ENCODE peak calls at places on chromosomes 5 and 9, in seven cellular contexts. O is hippocampal formation; N is stimulated activated CD4-positive, alpha-beta T cell treated with anti-CD3 and anti-CD28 coated beads, Interleukin-2, amount 100 ng/mL, for 48 hours; H is fibroblast of the conjunctiva; S is fibroblast of the aortic adventitia; Y is activated naive CD4-positive, alpha-beta T cell treated with anti-CD3 and anti-CD28 coated beads for 36 hours; U is adrenal gland. J is an unnamed sample.

GRCh38 chr5:107468286-107468685 is 202.5 kb downstream of the EFNA5 start:
- DNase-seq in H (no peak), U (no peak), Y (no peak), O (no peak), S (peak), N (no peak), J (no peak)

GRCh38 chr9:34089311-34089710 is 37.2 kb downstream of the DCAF12 start:
- DNase-seq in N (no peak), U (no peak), Y (no peak), O (no peak), S (no peak), H (no peak), J (no peak)

GRCh38 chr5:19886123-19886921 is 101.7 kb downstream of the CDH18 start:
- DNase-seq in U (no peak), O (no peak), Y (no peak), N (no peak), H (no peak), S (peak), J (no peak)

GRCh38 chr5:43602456-43602817 is 543 bp upstream of the NNT start:
- DNase-seq in S (peak), N (no peak), O (no peak), Y (peak), U (peak), H (peak), J (peak)

GRCh38 chr5:83509535-83509934 is 38.0 kb downstream of the VCAN start:
- DNase-seq in O (no peak), H (peak), N (no peak), Y (no peak), S (peak), U (no peak), J (no peak)

GRCh38 chr5:163914911-163915310 is 409.5 kb downstream of the MAT2B start:
- DNase-seq in S (no peak), Y (no peak), H (no peak), N (no peak), O (no peak), U (no peak), J (no peak)

GRCh38 chr5:85108471-85108870 is 723.8 kb upstream of the EDIL3 start:
- DNase-seq in H (no peak), N (no peak), Y (no peak), S (no peak), O (no peak), U (no peak), J (no peak)

GRCh38 chr5:12272389-12272788 is 368.1 kb upstream of the CTNND2 start:
- DNase-seq in Y (no peak), U (no peak), O (no peak), S (no peak), N (no peak), H (no peak), J (no peak)

GRCh38 chr5:15938961-15939360 is 240.6 kb downstream of the MARCHF11 start:
- DNase-seq in O (no peak), N (no peak), Y (no peak), U (no peak), H (no peak), S (peak), J (no peak)

GRCh38 chr9:12859704-12860251 is 85.0 kb downstream of the LURAP1L start:
- DNase-seq in Y (no peak), O (no peak), H (peak), S (peak), U (no peak), N (no peak), J (no peak)